ENCODE peak calls at places on chromosome 5, in five cellular contexts. Z is body of pancreas, F is ovary, W is esophagus squamous epithelium, C is gastrocnemius medialis. M is an unnamed sample.

GRCh38 chr5:180598316-180598701 is 7.0 kb upstream of the SCGB3A1 start:
- DNase-seq in Z (no peak), F (no peak), W (no peak), C (no peak), M (no peak)

GRCh38 chr5:134005415-134006118 is 792 bp upstream of the VDAC1 start:
- DNase-seq in Z (no peak), F (peak; percentile 42), W (no peak), C (no peak), M (peak; percentile 57)

GRCh38 chr5:15893866-15894265 is 285.7 kb downstream of the MARCHF11 start:
- DNase-seq in Z (no peak), F (no peak), W (no peak), C (no peak), M (no peak)

GRCh38 chr5:35345222-35345621 is 114.9 kb upstream of the PRLR start:
- DNase-seq in Z (no peak), F (no peak), W (no peak), C (no peak), M (no peak)

GRCh38 chr5:146662229-146662628 is 146.2 kb upstream of the GPR151 start:
- DNase-seq in Z (no peak), F (no peak), W (no peak), C (no peak), M (no peak)

GRCh38 chr5:38381361-38381760 is 123.0 kb downstream of the EGFLAM start:
- DNase-seq in Z (no peak), F (no peak), W (no peak), C (no peak), M (no peak)

GRCh38 chr5:164076571-164076970 is 571.2 kb downstream of the MAT2B start:
- DNase-seq in Z (no peak), F (no peak), W (no peak), C (no peak), M (no peak)

GRCh38 chr5:179267071-179267670 is 78.1 kb downstream of the ADAMTS2 start:
- DNase-seq in Z (no peak), F (no peak), W (no peak), C (no peak), M (peak; percentile 33)

GRCh38 chr5:3101561-3101960 is 350.1 kb upstream of the IRX2 start:
- DNase-seq in Z (no peak), F (no peak), W (no peak), C (no peak), M (no peak)

GRCh38 chr5:2991884-2992283 is 240.4 kb upstream of the IRX2 start:
- DNase-seq in Z (peak; percentile 56), F (no peak), W (no peak), C (no peak), M (no peak)

GRCh38 chr5:135179308-135179980 is 145.4 kb upstream of the PITX1 start:
- DNase-seq in Z (peak; percentile 28), F (no peak), W (no peak), C (no peak), M (no peak)

GRCh38 chr5:139658928-139659667 is 10.9 kb downstream of the CXXC5 start:
- DNase-seq in Z (peak; percentile 57), F (no peak), W (no peak), C (peak; percentile 75), M (no peak)
- TF ChIP-seq POLR2A in Z (peak; percentile 15), F (no peak), W (no peak), C (peak; percentile 12), M (no peak)

GRCh38 chr5:95959964-95960801 is 1.5 kb downstream of the ELL2 start:
- DNase-seq in Z (peak; percentile 54), F (no peak), W (no peak), C (no peak), M (no peak)
- TF ChIP-seq POLR2A in Z (peak; percentile 33), F (no peak), W (no peak), C (no peak), M (no peak)

GRCh38 chr5:144170276-144171024 is at the start of the genes KCTD16 and YIPF5:
- DNase-seq in Z (peak; percentile 98), F (peak; percentile 92), W (peak; percentile 61), C (peak; percentile 91), M (peak; percentile 98)
- TF ChIP-seq POLR2A in Z (peak; percentile 76), F (peak; percentile 13), W (no peak), C (peak; percentile 43), M (peak; percentile 59)

DNA sequence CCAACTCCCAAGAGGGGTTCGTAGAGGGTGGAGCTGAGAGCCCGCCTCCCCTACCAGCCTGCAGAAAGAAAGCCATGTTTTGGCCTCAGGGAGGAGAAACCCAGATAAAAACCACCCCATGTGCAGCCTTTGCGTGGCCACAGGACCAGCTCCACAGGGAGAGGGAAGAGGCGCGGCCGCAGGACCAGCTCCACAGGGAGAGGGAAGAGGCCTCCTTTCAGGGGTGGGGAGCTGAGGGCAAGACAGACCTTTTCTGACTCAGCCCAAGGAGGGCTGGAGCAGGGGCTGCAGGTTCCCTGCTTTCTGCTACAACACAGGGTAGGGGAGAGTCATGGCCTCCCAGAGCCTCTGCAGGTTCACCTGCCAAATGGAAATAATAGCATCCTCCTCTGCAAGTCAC is 37.6 kb upstream of the KCNMB1 start:
- DNase-seq in Z (no peak), F (no peak), W (no peak), C (no peak), M (no peak)
- TF ChIP-seq POLR2A in Z (no peak), F (no peak), W (no peak), C (no peak), M (no peak)

DNA sequence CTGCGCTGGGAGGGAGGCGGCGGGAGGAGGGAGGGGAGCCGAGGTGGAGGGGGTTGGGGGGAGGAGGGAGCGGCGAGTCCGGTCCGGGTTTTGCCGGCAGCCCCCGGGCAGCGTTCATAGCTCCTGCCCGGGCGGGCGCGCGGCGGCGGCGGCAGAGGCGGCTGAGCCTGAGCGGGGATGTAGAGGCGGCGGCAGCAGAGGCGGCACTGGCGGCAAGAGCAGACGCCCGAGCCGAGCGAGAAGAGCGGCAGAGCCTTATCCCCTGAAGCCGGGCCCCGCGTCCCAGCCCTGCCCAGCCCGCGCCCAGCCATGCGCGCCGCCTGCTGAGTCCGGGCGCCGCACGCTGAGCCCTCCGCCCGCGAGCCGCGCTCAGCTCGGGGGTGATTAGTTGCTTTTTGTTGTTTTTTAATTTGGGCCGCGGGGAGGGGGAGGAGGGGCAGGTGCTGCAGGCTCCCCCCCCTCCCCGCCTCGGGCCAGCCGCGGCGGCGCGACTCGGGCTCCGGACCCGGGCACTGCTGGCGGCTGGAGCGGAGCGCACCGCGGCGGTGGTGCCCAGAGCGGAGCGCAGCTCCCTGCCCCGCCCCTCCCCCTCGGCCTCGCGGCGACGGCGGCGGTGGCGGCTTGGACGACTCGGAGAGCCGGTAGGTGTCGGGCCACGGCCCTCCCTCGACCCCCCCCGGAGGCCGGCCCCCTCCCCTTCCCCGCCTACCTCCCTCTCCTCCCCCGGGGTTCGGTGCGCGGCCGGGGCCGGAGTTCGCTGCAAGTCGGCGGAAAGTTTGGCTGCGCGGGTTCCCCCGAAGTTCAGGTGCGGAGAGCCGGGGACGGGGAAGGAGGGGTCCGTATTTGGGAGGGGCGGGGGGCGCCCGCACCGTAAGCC is at the start of gene CXXC5:
- DNase-seq in Z (peak; percentile 92), F (peak; percentile 49), W (no peak), C (peak; percentile 71), M (peak; percentile 92)
- TF ChIP-seq POLR2A in Z (peak; percentile 87), F (peak; percentile 12), W (no peak), C (peak; percentile 94), M (peak; percentile 91)

DNA sequence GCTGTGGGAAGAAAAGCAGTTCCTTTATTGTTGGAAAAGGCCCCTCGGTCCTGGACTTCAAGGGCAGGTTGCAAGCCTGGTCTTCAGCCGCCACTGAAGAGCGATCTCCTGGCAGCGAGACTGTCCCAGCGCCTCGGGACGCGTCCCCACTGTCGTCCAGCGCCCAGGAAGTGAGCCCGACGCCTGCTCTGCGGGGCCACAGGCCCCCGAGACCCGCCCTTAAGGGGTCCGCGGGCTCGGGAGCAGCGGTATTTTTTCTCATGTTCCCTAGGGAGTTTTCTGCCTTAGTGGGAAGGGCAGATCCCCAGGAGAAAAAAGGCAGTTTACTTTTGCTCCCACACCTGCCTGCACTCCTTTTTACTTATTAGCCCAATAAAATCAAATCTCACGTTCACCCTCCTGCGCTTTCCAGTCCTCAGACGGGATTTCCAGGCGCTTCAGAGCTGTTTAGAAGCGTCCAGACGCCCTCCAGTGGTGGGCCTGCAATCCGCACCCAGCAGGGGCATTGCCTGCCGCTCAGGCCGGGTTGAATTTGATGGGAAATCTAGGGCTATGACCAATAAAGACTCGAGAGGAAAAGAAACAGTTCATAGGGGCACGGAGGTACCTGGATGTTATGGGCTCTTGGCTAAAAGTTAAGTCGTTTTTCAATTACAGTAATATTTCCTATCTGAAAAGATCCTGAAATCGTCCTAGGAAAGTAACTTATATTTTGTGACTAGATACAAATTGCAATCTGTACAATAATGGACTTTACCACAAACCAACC is 2.8 kb upstream of the EFNA5 start:
- DNase-seq in Z (peak; percentile 91), F (peak; percentile 66), W (no peak), C (peak; percentile 57), M (peak; percentile 86)
- TF ChIP-seq POLR2A in Z (no peak), F (no peak), W (no peak), C (no peak), M (no peak)

GRCh38 chr5:162231522-162231921 is 163.9 kb downstream of the GABRG2 start:
- DNase-seq in Z (no peak), F (no peak), W (no peak), C (no peak), M (no peak)

GRCh38 chr5:162227075-162227474 is 159.5 kb downstream of the GABRG2 start:
- DNase-seq in Z (no peak), F (no peak), W (no peak), C (no peak), M (no peak)

DNA sequence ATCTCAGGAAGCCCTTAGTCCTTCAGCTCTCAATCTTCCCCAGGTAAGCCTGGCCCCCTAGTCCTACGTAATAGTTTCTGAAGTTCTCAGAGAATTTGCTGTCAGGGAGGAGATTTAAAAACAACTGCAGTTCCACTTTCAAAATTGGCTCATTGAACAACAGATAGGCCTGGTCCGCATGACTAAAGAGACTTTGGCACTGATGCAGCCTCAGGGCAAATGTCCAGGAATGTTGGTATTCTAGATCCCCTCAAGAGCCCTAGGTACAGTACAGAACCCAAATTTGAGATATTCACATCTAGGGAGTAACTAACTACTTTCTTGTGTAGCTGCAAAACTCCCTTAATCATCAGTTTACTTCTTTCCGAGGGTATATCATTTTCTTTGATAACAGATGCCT is 162.8 kb downstream of the GABRG2 start:
- DNase-seq in Z (no peak), F (no peak), W (no peak), C (no peak), M (no peak)
- TF ChIP-seq POLR2A in Z (no peak), F (no peak), W (no peak), C (no peak), M (no peak)

DNA sequence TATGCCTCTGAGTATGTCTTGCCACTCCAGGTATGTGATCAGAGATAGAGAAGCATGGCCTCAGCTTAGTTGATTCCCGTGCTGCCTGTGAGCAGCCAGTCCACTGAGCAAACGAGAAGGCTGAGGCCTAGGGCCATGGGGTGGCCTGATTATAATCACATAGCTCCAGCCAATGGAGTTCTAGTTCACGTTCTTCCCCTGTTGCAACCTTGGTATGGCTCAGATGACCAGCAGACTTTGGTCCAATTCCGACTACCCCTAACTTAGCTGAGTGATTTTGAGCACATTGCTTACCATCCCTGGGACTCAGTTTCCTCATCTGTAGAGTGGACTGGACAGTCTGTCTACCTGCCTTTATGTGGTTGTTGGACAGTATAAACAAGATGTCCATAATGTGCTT is 68.4 kb downstream of the PPARGC1B start:
- DNase-seq in Z (no peak), F (no peak), W (no peak), C (peak; percentile 60), M (no peak)
- TF ChIP-seq POLR2A in Z (no peak), F (no peak), W (no peak), C (peak; percentile 33), M (no peak)

GRCh38 chr5:156541582-156541981 is 214.6 kb downstream of the SGCD start:
- DNase-seq in Z (no peak), F (no peak), W (no peak), C (no peak), M (no peak)
- TF ChIP-seq POLR2A in Z (no peak), F (no peak), W (no peak), C (no peak), M (no peak)

GRCh38 chr5:139391570-139392323 is 2.0 kb upstream of the MZB1 start:
- DNase-seq in Z (no peak), F (no peak), W (no peak), C (no peak), M (no peak)
- TF ChIP-seq POLR2A in Z (no peak), F (no peak), W (no peak), C (no peak), M (no peak)

M was measured in right lobe of liver.